ENCODE peak calls at places on chromosomes 6 and 20, in four cellular contexts. Y, R, A and I are unnamed samples.

GRCh38 chr6:14277405-14277930 is 159.9 kb downstream of the CD83 start:
- DNase-seq in Y (no peak), R (no peak), A (no peak), I (no peak)

GRCh38 chr6:149062653-149063348 is 254.7 kb upstream of the TAB2 start:
- DNase-seq in Y (no peak), R (no peak), A (no peak), I (no peak)

GRCh38 chr20:44598413-44599290 is 16.3 kb downstream of the PKIG start:
- DNase-seq in Y (no peak), R (no peak), A (no peak), I (peak; percentile 71)

GRCh38 chr20:58692579-58693225 is at the start of gene NPEPL1:
- DNase-seq in Y (no peak), R (no peak), A (no peak), I (peak; percentile 45)

GRCh38 chr6:5337573-5337972 is 76.3 kb downstream of the FARS2 start:
- DNase-seq in Y (no peak), R (no peak), A (no peak), I (peak; percentile 80)

GRCh38 chr20:17357238-17357637 is 130.4 kb downstream of the PCSK2 start:
- DNase-seq in Y (no peak), R (no peak), A (no peak), I (no peak)

GRCh38 chr6:159941286-159942113 is 27.4 kb upstream of the IGF2R start:
- DNase-seq in Y (peak; percentile 18), R (peak; percentile 46), A (peak; percentile 55), I (no peak)

GRCh38 chr6:40956871-40957270 is 82.2 kb downstream of the UNC5CL start:
- DNase-seq in Y (no peak), R (no peak), A (no peak), I (no peak)

GRCh38 chr6:18307006-18307405 is 42.7 kb upstream of the DEK start:
- DNase-seq in Y (no peak), R (no peak), A (no peak), I (no peak)

GRCh38 chr20:5845686-5846651 is 95.8 kb downstream of the SHLD1 start:
- DNase-seq in Y (no peak), R (no peak), A (peak; percentile 12), I (no peak)
- H2AFZ ChIP-seq in Y (no peak overlapping the region), R (no peak overlapping the region), A (no peak overlapping the region), I (no peak overlapping the region)

GRCh38 chr6:138034229-138034628 is 73.0 kb downstream of the PERP start:
- DNase-seq in Y (no peak), R (peak; percentile 18), A (no peak), I (no peak)
- TF ChIP-seq CTCF in Y (no peak), R (no peak), A (no peak), I (no peak)

GRCh38 chr20:60086936-60087562 is 128.8 kb downstream of the CDH26 start:
- DNase-seq in Y (no peak), R (no peak), A (no peak), I (no peak)
- TF ChIP-seq MYC in Y (no peak), R (no peak), A (no peak), I (no peak)

DNA sequence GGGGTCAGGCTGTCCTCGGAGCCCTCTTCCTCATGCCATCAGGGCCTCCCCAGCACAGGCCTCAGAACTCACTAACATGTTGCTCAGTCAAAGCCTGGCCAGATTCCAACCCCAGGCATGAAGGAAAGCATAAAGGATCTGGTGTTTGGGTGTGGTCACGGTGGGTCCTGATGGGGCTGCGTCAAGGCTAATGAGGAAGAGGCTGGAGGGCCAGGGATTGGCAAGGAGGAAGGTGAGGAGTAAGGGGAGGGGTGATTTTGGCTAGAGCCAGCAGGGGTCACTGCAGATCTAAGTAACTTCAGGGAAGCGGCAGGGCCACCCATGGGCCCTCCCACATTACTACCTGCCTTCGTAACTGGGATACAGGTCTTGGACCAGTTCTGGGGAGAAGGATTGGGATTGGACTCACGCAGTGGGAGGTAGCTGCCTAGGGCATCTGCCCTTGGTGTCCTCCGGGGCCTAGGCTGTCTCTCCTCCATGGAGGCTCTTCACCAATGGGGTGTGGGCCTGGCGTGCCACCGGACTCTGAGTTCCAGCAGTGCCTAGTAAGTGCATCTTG is 36.2 kb upstream of the MRPS18A start:
- DNase-seq in Y (peak; percentile 91), R (peak; percentile 84), A (no peak), I (peak; percentile 56)
- H2AFZ ChIP-seq in Y (peak overlapping the region; percentile 86), R (no peak overlapping the region), A (peak overlapping the region; percentile 49), I (no peak overlapping the region)

GRCh38 chr6:73984851-73985250 is 288.8 kb downstream of the CD109 start:
- DNase-seq in Y (no peak), R (no peak), A (no peak), I (no peak)

GRCh38 chr6:73983367-73983766 is 287.4 kb downstream of the CD109 start:
- DNase-seq in Y (no peak), R (no peak), A (no peak), I (no peak)

DNA sequence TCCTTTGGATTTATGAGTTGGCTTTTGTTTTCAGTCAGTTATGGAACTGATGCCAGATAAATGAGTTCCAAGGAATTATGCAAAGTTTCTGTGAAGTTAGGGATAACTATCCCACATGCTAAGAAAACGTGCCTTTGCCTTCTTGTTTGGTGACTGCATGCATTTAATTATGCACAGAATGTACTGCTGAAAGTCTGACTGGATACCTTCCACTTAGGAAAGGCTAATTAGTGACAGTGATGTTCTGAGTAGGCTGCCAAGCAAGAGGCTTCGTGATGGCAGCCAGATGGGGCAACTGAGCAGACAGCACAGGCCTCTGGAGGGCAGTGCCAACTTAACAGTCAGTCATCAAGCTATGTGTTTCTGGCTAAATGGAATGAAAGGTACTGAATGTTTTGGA is 289.9 kb downstream of the CD109 start:
- DNase-seq in Y (no peak), R (no peak), A (no peak), I (peak; percentile 10)
- TF ChIP-seq CTCF in Y (no peak), R (peak; percentile 22), A (peak; percentile 8), I (no peak)

DNA sequence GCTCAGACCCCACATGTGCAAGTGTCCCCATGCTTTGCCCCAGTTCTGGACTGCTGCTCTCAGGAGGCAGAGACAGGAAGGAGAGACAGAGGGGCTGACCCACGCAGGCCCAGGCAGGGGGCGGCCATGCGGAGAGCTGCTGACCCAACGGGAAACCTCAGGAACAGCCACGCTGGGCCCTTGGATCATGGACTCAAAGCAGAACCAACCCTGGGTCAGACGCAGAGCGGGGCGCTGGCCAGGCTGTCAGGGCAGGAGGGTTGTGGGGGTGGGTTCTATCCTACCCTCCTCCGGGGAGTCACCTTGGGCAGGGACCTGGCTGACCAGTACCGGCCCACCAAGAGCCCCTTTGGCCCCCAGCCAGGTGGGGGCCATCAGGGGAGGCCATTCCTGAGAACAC is 2.0 kb downstream of the KCNQ2 start:
- DNase-seq in Y (no peak), R (no peak), A (no peak), I (no peak)
- TF ChIP-seq MYC in Y (no peak), R (no peak), A (no peak), I (no peak)

GRCh38 chr20:48638546-48638945 is 189.3 kb downstream of the PREX1 start:
- DNase-seq in Y (no peak), R (no peak), A (no peak), I (peak; percentile 73)
- H2AFZ ChIP-seq in Y (no peak overlapping the region), R (no peak overlapping the region), A (no peak overlapping the region), I (no peak overlapping the region)

GRCh38 chr20:21693322-21693721 is 12.1 kb upstream of the PAX1 start:
- DNase-seq in Y (peak; percentile 41), R (peak; percentile 24), A (no peak), I (no peak)
- TF ChIP-seq CTCF in Y (peak; percentile 55), R (peak; percentile 42), A (no peak), I (no peak)